ENCODE peak calls at places on chromosomes 3 and 15, in nine cellular contexts. One of them, this sample, is unnamed.

GRCh38 chr3:25962255-25962654 is 172.4 kb downstream of the OXSM start:
- DNase-seq in adrenal gland: no peak
- DNase-seq in stimulated activated CD4-positive, alpha-beta T cell treated with anti-CD3 and anti-CD28 coated beads, TNF-alpha, amount 100 ng/mL, for 4 hours: no peak
- DNase-seq in activated T-cell treated with anti-CD3 and anti-CD28 coated beads for 1 hour: no peak
- DNase-seq in stimulated activated naive B cell treated with anti-CD40 and anti-IgM and Interleukin-4, amounts not matched to agents 10 μg/mL and 1 μg/mL and 100 μg/mL, for 72 hours: no peak
- DNase-seq in hepatocyte: peak; percentile 44
- DNase-seq in activated CD8-positive, alpha-beta memory T cell treated with anti-CD3 and anti-CD28 coated beads, Interleukin-2, amount 50 U/mL, for 48 hours: no peak
- DNase-seq in Daoy: no peak
- DNase-seq in NCI-H1048: no peak
- DNase-seq in this sample: no peak

GRCh38 chr3:23829242-23829934 is 23.6 kb downstream of the UBE2E1 start:
- DNase-seq in stimulated activated CD4-positive, alpha-beta T cell treated with anti-CD3 and anti-CD28 coated beads, TNF-alpha, amount 100 ng/mL, for 4 hours: no peak
- DNase-seq in Daoy: no peak
- DNase-seq in NCI-H1048: no peak
- DNase-seq in activated CD8-positive, alpha-beta memory T cell treated with anti-CD3 and anti-CD28 coated beads, Interleukin-2, amount 50 U/mL, for 48 hours: no peak
- DNase-seq in stimulated activated naive B cell treated with anti-CD40 and anti-IgM and Interleukin-4, amounts not matched to agents 10 μg/mL and 1 μg/mL and 100 μg/mL, for 72 hours: no peak
- DNase-seq in activated T-cell treated with anti-CD3 and anti-CD28 coated beads for 1 hour: no peak
- DNase-seq in hepatocyte: no peak
- DNase-seq in adrenal gland: no peak
- DNase-seq in this sample: no peak

GRCh38 chr15:89129123-89129815 is 41.0 kb downstream of the ABHD2 start:
- DNase-seq in NCI-H1048: no peak
- DNase-seq in hepatocyte: peak; percentile 51
- DNase-seq in stimulated activated CD4-positive, alpha-beta T cell treated with anti-CD3 and anti-CD28 coated beads, TNF-alpha, amount 100 ng/mL, for 4 hours: peak; percentile 29
- DNase-seq in activated CD8-positive, alpha-beta memory T cell treated with anti-CD3 and anti-CD28 coated beads, Interleukin-2, amount 50 U/mL, for 48 hours: peak; percentile 70
- DNase-seq in adrenal gland: peak; percentile 38
- DNase-seq in stimulated activated naive B cell treated with anti-CD40 and anti-IgM and Interleukin-4, amounts not matched to agents 10 μg/mL and 1 μg/mL and 100 μg/mL, for 72 hours: peak; percentile 18
- DNase-seq in activated T-cell treated with anti-CD3 and anti-CD28 coated beads for 1 hour: peak; percentile 51
- DNase-seq in Daoy: peak; percentile 54
- DNase-seq in this sample: peak; percentile 39

GRCh38 chr3:111325160-111325707 is 216.8 kb upstream of the CD96 start:
- DNase-seq in stimulated activated naive B cell treated with anti-CD40 and anti-IgM and Interleukin-4, amounts not matched to agents 10 μg/mL and 1 μg/mL and 100 μg/mL, for 72 hours: no peak
- DNase-seq in adrenal gland: no peak
- DNase-seq in stimulated activated CD4-positive, alpha-beta T cell treated with anti-CD3 and anti-CD28 coated beads, TNF-alpha, amount 100 ng/mL, for 4 hours: no peak
- DNase-seq in NCI-H1048: no peak
- DNase-seq in Daoy: peak; percentile 19
- DNase-seq in activated T-cell treated with anti-CD3 and anti-CD28 coated beads for 1 hour: no peak
- DNase-seq in hepatocyte: no peak
- DNase-seq in activated CD8-positive, alpha-beta memory T cell treated with anti-CD3 and anti-CD28 coated beads, Interleukin-2, amount 50 U/mL, for 48 hours: no peak
- DNase-seq in this sample: no peak

GRCh38 chr15:63476229-63476632 is 28.2 kb upstream of the USP3 start:
- DNase-seq in adrenal gland: peak; percentile 73
- DNase-seq in Daoy: peak; percentile 79
- DNase-seq in NCI-H1048: no peak
- DNase-seq in stimulated activated naive B cell treated with anti-CD40 and anti-IgM and Interleukin-4, amounts not matched to agents 10 μg/mL and 1 μg/mL and 100 μg/mL, for 72 hours: no peak
- DNase-seq in stimulated activated CD4-positive, alpha-beta T cell treated with anti-CD3 and anti-CD28 coated beads, TNF-alpha, amount 100 ng/mL, for 4 hours: no peak
- DNase-seq in hepatocyte: peak; percentile 71
- DNase-seq in activated T-cell treated with anti-CD3 and anti-CD28 coated beads for 1 hour: no peak
- DNase-seq in activated CD8-positive, alpha-beta memory T cell treated with anti-CD3 and anti-CD28 coated beads, Interleukin-2, amount 50 U/mL, for 48 hours: no peak
- DNase-seq in this sample: no peak

GRCh38 chr3:47010050-47010712 is 30.7 kb downstream of the NBEAL2 start:
- DNase-seq in adrenal gland: no peak
- DNase-seq in NCI-H1048: no peak
- DNase-seq in stimulated activated CD4-positive, alpha-beta T cell treated with anti-CD3 and anti-CD28 coated beads, TNF-alpha, amount 100 ng/mL, for 4 hours: no peak
- DNase-seq in hepatocyte: no peak
- DNase-seq in activated CD8-positive, alpha-beta memory T cell treated with anti-CD3 and anti-CD28 coated beads, Interleukin-2, amount 50 U/mL, for 48 hours: peak; percentile 57
- DNase-seq in Daoy: no peak
- DNase-seq in stimulated activated naive B cell treated with anti-CD40 and anti-IgM and Interleukin-4, amounts not matched to agents 10 μg/mL and 1 μg/mL and 100 μg/mL, for 72 hours: no peak
- DNase-seq in activated T-cell treated with anti-CD3 and anti-CD28 coated beads for 1 hour: no peak
- DNase-seq in this sample: no peak

GRCh38 chr3:2713923-2714322 is 396.3 kb downstream of the IL5RA start:
- DNase-seq in stimulated activated CD4-positive, alpha-beta T cell treated with anti-CD3 and anti-CD28 coated beads, TNF-alpha, amount 100 ng/mL, for 4 hours: no peak
- DNase-seq in adrenal gland: no peak
- DNase-seq in stimulated activated naive B cell treated with anti-CD40 and anti-IgM and Interleukin-4, amounts not matched to agents 10 μg/mL and 1 μg/mL and 100 μg/mL, for 72 hours: no peak
- DNase-seq in hepatocyte: no peak
- DNase-seq in activated CD8-positive, alpha-beta memory T cell treated with anti-CD3 and anti-CD28 coated beads, Interleukin-2, amount 50 U/mL, for 48 hours: no peak
- DNase-seq in Daoy: no peak
- DNase-seq in NCI-H1048: no peak
- DNase-seq in activated T-cell treated with anti-CD3 and anti-CD28 coated beads for 1 hour: no peak
- DNase-seq in this sample: no peak

GRCh38 chr15:100124936-100125626 is 216.7 kb downstream of the ADAMTS17 start:
- DNase-seq in activated CD8-positive, alpha-beta memory T cell treated with anti-CD3 and anti-CD28 coated beads, Interleukin-2, amount 50 U/mL, for 48 hours: no peak
- DNase-seq in adrenal gland: no peak
- DNase-seq in stimulated activated naive B cell treated with anti-CD40 and anti-IgM and Interleukin-4, amounts not matched to agents 10 μg/mL and 1 μg/mL and 100 μg/mL, for 72 hours: no peak
- DNase-seq in Daoy: no peak
- DNase-seq in NCI-H1048: no peak
- DNase-seq in stimulated activated CD4-positive, alpha-beta T cell treated with anti-CD3 and anti-CD28 coated beads, TNF-alpha, amount 100 ng/mL, for 4 hours: no peak
- DNase-seq in hepatocyte: no peak
- DNase-seq in activated T-cell treated with anti-CD3 and anti-CD28 coated beads for 1 hour: no peak
- DNase-seq in this sample: no peak

GRCh38 chr15:84766461-84767005 is 18.1 kb downstream of the ZNF592 start:
- DNase-seq in adrenal gland: no peak
- DNase-seq in Daoy: no peak
- DNase-seq in NCI-H1048: no peak
- DNase-seq in stimulated activated naive B cell treated with anti-CD40 and anti-IgM and Interleukin-4, amounts not matched to agents 10 μg/mL and 1 μg/mL and 100 μg/mL, for 72 hours: no peak
- DNase-seq in stimulated activated CD4-positive, alpha-beta T cell treated with anti-CD3 and anti-CD28 coated beads, TNF-alpha, amount 100 ng/mL, for 4 hours: no peak
- DNase-seq in activated CD8-positive, alpha-beta memory T cell treated with anti-CD3 and anti-CD28 coated beads, Interleukin-2, amount 50 U/mL, for 48 hours: no peak
- DNase-seq in activated T-cell treated with anti-CD3 and anti-CD28 coated beads for 1 hour: no peak
- DNase-seq in hepatocyte: no peak
- DNase-seq in this sample: no peak

GRCh38 chr15:69762373-69763148 is 309.9 kb downstream of the RPLP1 start:
- DNase-seq in activated T-cell treated with anti-CD3 and anti-CD28 coated beads for 1 hour: no peak
- DNase-seq in hepatocyte: peak; percentile 28
- DNase-seq in adrenal gland: no peak
- DNase-seq in activated CD8-positive, alpha-beta memory T cell treated with anti-CD3 and anti-CD28 coated beads, Interleukin-2, amount 50 U/mL, for 48 hours: no peak
- DNase-seq in stimulated activated CD4-positive, alpha-beta T cell treated with anti-CD3 and anti-CD28 coated beads, TNF-alpha, amount 100 ng/mL, for 4 hours: no peak
- DNase-seq in NCI-H1048: no peak
- DNase-seq in Daoy: no peak
- DNase-seq in stimulated activated naive B cell treated with anti-CD40 and anti-IgM and Interleukin-4, amounts not matched to agents 10 μg/mL and 1 μg/mL and 100 μg/mL, for 72 hours: no peak
- DNase-seq in this sample: no peak

GRCh38 chr15:39094116-39094515 is 486.8 kb upstream of the THBS1 start:
- DNase-seq in activated T-cell treated with anti-CD3 and anti-CD28 coated beads for 1 hour: no peak
- DNase-seq in adrenal gland: no peak
- DNase-seq in Daoy: no peak
- DNase-seq in stimulated activated naive B cell treated with anti-CD40 and anti-IgM and Interleukin-4, amounts not matched to agents 10 μg/mL and 1 μg/mL and 100 μg/mL, for 72 hours: no peak
- DNase-seq in hepatocyte: no peak
- DNase-seq in activated CD8-positive, alpha-beta memory T cell treated with anti-CD3 and anti-CD28 coated beads, Interleukin-2, amount 50 U/mL, for 48 hours: no peak
- DNase-seq in stimulated activated CD4-positive, alpha-beta T cell treated with anti-CD3 and anti-CD28 coated beads, TNF-alpha, amount 100 ng/mL, for 4 hours: no peak
- DNase-seq in NCI-H1048: no peak
- DNase-seq in this sample: no peak

GRCh38 chr3:170751894-170752283 is 118.1 kb downstream of the RPL22L1 start:
- DNase-seq in activated T-cell treated with anti-CD3 and anti-CD28 coated beads for 1 hour: no peak
- DNase-seq in activated CD8-positive, alpha-beta memory T cell treated with anti-CD3 and anti-CD28 coated beads, Interleukin-2, amount 50 U/mL, for 48 hours: no peak
- DNase-seq in stimulated activated naive B cell treated with anti-CD40 and anti-IgM and Interleukin-4, amounts not matched to agents 10 μg/mL and 1 μg/mL and 100 μg/mL, for 72 hours: no peak
- DNase-seq in hepatocyte: no peak
- DNase-seq in NCI-H1048: no peak
- DNase-seq in stimulated activated CD4-positive, alpha-beta T cell treated with anti-CD3 and anti-CD28 coated beads, TNF-alpha, amount 100 ng/mL, for 4 hours: no peak
- DNase-seq in Daoy: no peak
- DNase-seq in adrenal gland: no peak
- DNase-seq in this sample: no peak

GRCh38 chr3:46535746-46536145 is 30.4 kb downstream of the LRRC2 start:
- DNase-seq in adrenal gland: no peak
- DNase-seq in hepatocyte: no peak
- DNase-seq in activated CD8-positive, alpha-beta memory T cell treated with anti-CD3 and anti-CD28 coated beads, Interleukin-2, amount 50 U/mL, for 48 hours: no peak
- DNase-seq in activated T-cell treated with anti-CD3 and anti-CD28 coated beads for 1 hour: no peak
- DNase-seq in NCI-H1048: no peak
- DNase-seq in stimulated activated naive B cell treated with anti-CD40 and anti-IgM and Interleukin-4, amounts not matched to agents 10 μg/mL and 1 μg/mL and 100 μg/mL, for 72 hours: no peak
- DNase-seq in Daoy: no peak
- DNase-seq in stimulated activated CD4-positive, alpha-beta T cell treated with anti-CD3 and anti-CD28 coated beads, TNF-alpha, amount 100 ng/mL, for 4 hours: no peak
- DNase-seq in this sample: no peak

GRCh38 chr3:166446291-166446690 is 609.1 kb upstream of the BCHE start:
- DNase-seq in stimulated activated CD4-positive, alpha-beta T cell treated with anti-CD3 and anti-CD28 coated beads, TNF-alpha, amount 100 ng/mL, for 4 hours: no peak
- DNase-seq in stimulated activated naive B cell treated with anti-CD40 and anti-IgM and Interleukin-4, amounts not matched to agents 10 μg/mL and 1 μg/mL and 100 μg/mL, for 72 hours: no peak
- DNase-seq in Daoy: no peak
- DNase-seq in adrenal gland: no peak
- DNase-seq in activated T-cell treated with anti-CD3 and anti-CD28 coated beads for 1 hour: no peak
- DNase-seq in NCI-H1048: no peak
- DNase-seq in activated CD8-positive, alpha-beta memory T cell treated with anti-CD3 and anti-CD28 coated beads, Interleukin-2, amount 50 U/mL, for 48 hours: no peak
- DNase-seq in hepatocyte: no peak
- DNase-seq in this sample: no peak

GRCh38 chr3:117408811-117409210 is 699.2 kb downstream of the TUSC7 start:
- DNase-seq in stimulated activated CD4-positive, alpha-beta T cell treated with anti-CD3 and anti-CD28 coated beads, TNF-alpha, amount 100 ng/mL, for 4 hours: no peak
- DNase-seq in adrenal gland: no peak
- DNase-seq in stimulated activated naive B cell treated with anti-CD40 and anti-IgM and Interleukin-4, amounts not matched to agents 10 μg/mL and 1 μg/mL and 100 μg/mL, for 72 hours: no peak
- DNase-seq in activated T-cell treated with anti-CD3 and anti-CD28 coated beads for 1 hour: no peak
- DNase-seq in activated CD8-positive, alpha-beta memory T cell treated with anti-CD3 and anti-CD28 coated beads, Interleukin-2, amount 50 U/mL, for 48 hours: no peak
- DNase-seq in hepatocyte: no peak
- DNase-seq in Daoy: no peak
- DNase-seq in NCI-H1048: no peak
- DNase-seq in this sample: no peak

GRCh38 chr3:52317601-52318000 is 1.5 kb downstream of the DNAH1 start:
- DNase-seq in stimulated activated naive B cell treated with anti-CD40 and anti-IgM and Interleukin-4, amounts not matched to agents 10 μg/mL and 1 μg/mL and 100 μg/mL, for 72 hours: peak; percentile 35
- DNase-seq in Daoy: no peak
- DNase-seq in activated CD8-positive, alpha-beta memory T cell treated with anti-CD3 and anti-CD28 coated beads, Interleukin-2, amount 50 U/mL, for 48 hours: peak; percentile 81
- DNase-seq in activated T-cell treated with anti-CD3 and anti-CD28 coated beads for 1 hour: peak; percentile 59
- DNase-seq in NCI-H1048: no peak
- DNase-seq in adrenal gland: peak; percentile 28
- DNase-seq in hepatocyte: peak; percentile 84
- DNase-seq in stimulated activated CD4-positive, alpha-beta T cell treated with anti-CD3 and anti-CD28 coated beads, TNF-alpha, amount 100 ng/mL, for 4 hours: peak; percentile 35
- DNase-seq in this sample: peak; percentile 59

GRCh38 chr3:119580148-119580760 is 962 bp downstream of the ADPRH start:
- DNase-seq in activated T-cell treated with anti-CD3 and anti-CD28 coated beads for 1 hour: no peak
- DNase-seq in adrenal gland: peak; percentile 52
- DNase-seq in stimulated activated naive B cell treated with anti-CD40 and anti-IgM and Interleukin-4, amounts not matched to agents 10 μg/mL and 1 μg/mL and 100 μg/mL, for 72 hours: peak; percentile 60
- DNase-seq in activated CD8-positive, alpha-beta memory T cell treated with anti-CD3 and anti-CD28 coated beads, Interleukin-2, amount 50 U/mL, for 48 hours: no peak
- DNase-seq in Daoy: no peak
- DNase-seq in stimulated activated CD4-positive, alpha-beta T cell treated with anti-CD3 and anti-CD28 coated beads, TNF-alpha, amount 100 ng/mL, for 4 hours: no peak
- DNase-seq in NCI-H1048: no peak
- DNase-seq in hepatocyte: peak; percentile 20
- DNase-seq in this sample: no peak

GRCh38 chr3:185746470-185746869 is 78.4 kb downstream of the IGF2BP2 start:
- DNase-seq in activated CD8-positive, alpha-beta memory T cell treated with anti-CD3 and anti-CD28 coated beads, Interleukin-2, amount 50 U/mL, for 48 hours: no peak
- DNase-seq in stimulated activated naive B cell treated with anti-CD40 and anti-IgM and Interleukin-4, amounts not matched to agents 10 μg/mL and 1 μg/mL and 100 μg/mL, for 72 hours: no peak
- DNase-seq in NCI-H1048: no peak
- DNase-seq in activated T-cell treated with anti-CD3 and anti-CD28 coated beads for 1 hour: no peak
- DNase-seq in hepatocyte: no peak
- DNase-seq in Daoy: no peak
- DNase-seq in stimulated activated CD4-positive, alpha-beta T cell treated with anti-CD3 and anti-CD28 coated beads, TNF-alpha, amount 100 ng/mL, for 4 hours: no peak
- DNase-seq in adrenal gland: no peak
- DNase-seq in this sample: no peak

GRCh38 chr3:148852271-148853000 is 12.7 kb upstream of the CPA3 start:
- DNase-seq in stimulated activated naive B cell treated with anti-CD40 and anti-IgM and Interleukin-4, amounts not matched to agents 10 μg/mL and 1 μg/mL and 100 μg/mL, for 72 hours: no peak
- DNase-seq in adrenal gland: no peak
- DNase-seq in Daoy: no peak
- DNase-seq in stimulated activated CD4-positive, alpha-beta T cell treated with anti-CD3 and anti-CD28 coated beads, TNF-alpha, amount 100 ng/mL, for 4 hours: no peak
- DNase-seq in NCI-H1048: no peak
- DNase-seq in activated CD8-positive, alpha-beta memory T cell treated with anti-CD3 and anti-CD28 coated beads, Interleukin-2, amount 50 U/mL, for 48 hours: no peak
- DNase-seq in hepatocyte: no peak
- DNase-seq in activated T-cell treated with anti-CD3 and anti-CD28 coated beads for 1 hour: no peak
- DNase-seq in this sample: no peak

GRCh38 chr3:136078421-136079364 is 113.2 kb downstream of the PPP2R3A start:
- DNase-seq in hepatocyte: peak; percentile 35
- DNase-seq in stimulated activated naive B cell treated with anti-CD40 and anti-IgM and Interleukin-4, amounts not matched to agents 10 μg/mL and 1 μg/mL and 100 μg/mL, for 72 hours: no peak
- DNase-seq in stimulated activated CD4-positive, alpha-beta T cell treated with anti-CD3 and anti-CD28 coated beads, TNF-alpha, amount 100 ng/mL, for 4 hours: no peak
- DNase-seq in activated CD8-positive, alpha-beta memory T cell treated with anti-CD3 and anti-CD28 coated beads, Interleukin-2, amount 50 U/mL, for 48 hours: no peak
- DNase-seq in activated T-cell treated with anti-CD3 and anti-CD28 coated beads for 1 hour: no peak
- DNase-seq in NCI-H1048: no peak
- DNase-seq in Daoy: no peak
- DNase-seq in adrenal gland: no peak
- DNase-seq in this sample: no peak

GRCh38 chr15:75776075-75776443 is 63.4 kb upstream of the CSPG4 start:
- DNase-seq in stimulated activated naive B cell treated with anti-CD40 and anti-IgM and Interleukin-4, amounts not matched to agents 10 μg/mL and 1 μg/mL and 100 μg/mL, for 72 hours: no peak
- DNase-seq in Daoy: peak; percentile 73
- DNase-seq in hepatocyte: peak; percentile 33
- DNase-seq in activated CD8-positive, alpha-beta memory T cell treated with anti-CD3 and anti-CD28 coated beads, Interleukin-2, amount 50 U/mL, for 48 hours: no peak
- DNase-seq in stimulated activated CD4-positive, alpha-beta T cell treated with anti-CD3 and anti-CD28 coated beads, TNF-alpha, amount 100 ng/mL, for 4 hours: no peak
- DNase-seq in adrenal gland: no peak
- DNase-seq in NCI-H1048: no peak
- DNase-seq in activated T-cell treated with anti-CD3 and anti-CD28 coated beads for 1 hour: no peak
- DNase-seq in this sample: no peak